ENCODE peak calls at places on chromosomes 1 and 21, in four cellular contexts. F is posterior vena cava, X is NCI-H1436, C is sigmoid colon. B is an unnamed sample.

GRCh38 chr1:94863919-94864318 is 43.8 kb downstream of the SLC44A3 start:
- DNase-seq in F (no peak), X (no peak), C (peak; percentile 88), B (no peak)

GRCh38 chr1:32939655-32940371 is 24.8 kb downstream of the RNF19B start:
- DNase-seq in F (peak; percentile 87), X (no peak), C (no peak), B (no peak)

GRCh38 chr1:226887006-226887405 is 16.6 kb downstream of the PSEN2 start:
- DNase-seq in F (peak; percentile 38), X (no peak), C (no peak), B (no peak)

GRCh38 chr1:66320231-66320630 is 213.7 kb upstream of the SGIP1 start:
- DNase-seq in F (no peak), X (no peak), C (no peak), B (no peak)

GRCh38 chr1:108814343-108815125 is 42.4 kb downstream of the AKNAD1 start:
- DNase-seq in F (no peak), X (no peak), C (no peak), B (no peak)

GRCh38 chr21:29384608-29385359 is 86.1 kb downstream of the BACH1 start:
- DNase-seq in F (no peak), X (no peak), C (no peak), B (no peak)

GRCh38 chr1:55049914-55050278 is 10.5 kb downstream of the PCSK9 start:
- DNase-seq in F (no peak), X (no peak), C (no peak), B (no peak)

GRCh38 chr1:25568090-25568833 is 24.9 kb downstream of the LDLRAP1 start:
- DNase-seq in F (no peak), X (peak; percentile 73), C (peak; percentile 83), B (no peak)

GRCh38 chr1:215599418-215599817 is 32.3 kb downstream of the KCTD3 start:
- DNase-seq in F (no peak), X (peak; percentile 15), C (no peak), B (no peak)

GRCh38 chr1:97906567-97907228 is 14.1 kb downstream of the DPYD start:
- DNase-seq in F (peak; percentile 88), X (no peak), C (peak; percentile 78), B (no peak)

GRCh38 chr1:2499986-2500596 is 24.0 kb downstream of the PLCH2 start:
- DNase-seq in F (no peak), X (no peak), C (no peak), B (no peak)

GRCh38 chr1:165632491-165632890 is 1.5 kb downstream of the MGST3 start:
- DNase-seq in F (no peak), X (no peak), C (no peak), B (no peak)

GRCh38 chr1:114152211-114153050 is 1.2 kb downstream of the SYT6 start:
- DNase-seq in F (no peak), X (no peak), C (peak; percentile 75), B (peak; percentile 80)

GRCh38 chr1:208041505-208041904 is 130.6 kb upstream of the CD34 start:
- DNase-seq in F (peak; percentile 1), X (no peak), C (no peak), B (no peak)

GRCh38 chr1:16249838-16250241 is 12.9 kb upstream of the CPLANE2 start:
- DNase-seq in F (no peak), X (no peak), C (peak; percentile 85), B (peak; percentile 74)

GRCh38 chr1:28642056-28642846 is 616 bp downstream of the TAF12 start:
- DNase-seq in F (no peak), X (no peak), C (no peak), B (no peak)

GRCh38 chr1:94061513-94062443 is 59.2 kb downstream of the ABCA4 start:
- DNase-seq in F (no peak), X (peak; percentile 35), C (peak; percentile 82), B (no peak)

GRCh38 chr1:162701286-162701685 is 69.0 kb downstream of the DDR2 start:
- DNase-seq in F (no peak), X (no peak), C (no peak), B (no peak)

GRCh38 chr1:200038987-200039848 is 11.7 kb downstream of the NR5A2 start:
- DNase-seq in F (peak; percentile 84), X (peak; percentile 13), C (no peak), B (peak; percentile 82)

GRCh38 chr1:18149113-18149641 is 41.6 kb downstream of the IGSF21 start:
- DNase-seq in F (no peak), X (no peak), C (no peak), B (no peak)

GRCh38 chr1:53643061-53643880 is 95.7 kb downstream of the GLIS1 start:
- DNase-seq in F (peak; percentile 52), X (no peak), C (peak; percentile 29), B (peak; percentile 33)

GRCh38 chr21:22020221-22020620 is 1022.0 kb downstream of the NCAM2 start:
- DNase-seq in F (no peak), X (no peak), C (no peak), B (no peak)

GRCh38 chr1:44645466-44646244 is 28.6 kb downstream of the TMEM53 start:
- DNase-seq in F (peak; percentile 87), X (no peak), C (peak; percentile 86), B (no peak)

GRCh38 chr1:33380811-33381210 is 50.1 kb downstream of the PHC2 start:
- DNase-seq in F (no peak), X (no peak), C (no peak), B (no peak)

GRCh38 chr1:162033445-162033844 is 9.8 kb upstream of the OLFML2B start:
- DNase-seq in F (no peak), X (no peak), C (peak; percentile 85), B (peak; percentile 42)

GRCh38 chr1:154744352-154744751 is 125.7 kb downstream of the KCNN3 start:
- DNase-seq in F (no peak), X (no peak), C (no peak), B (no peak)

GRCh38 chr1:199667079-199667478 is 360.4 kb upstream of the NR5A2 start:
- DNase-seq in F (no peak), X (no peak), C (no peak), B (no peak)

GRCh38 chr21:42833859-42834729 is 45.2 kb downstream of the WDR4 start:
- DNase-seq in F (peak; percentile 59), X (no peak), C (peak; percentile 37), B (peak; percentile 49)

GRCh38 chr1:79161077-79161476 is 154.5 kb upstream of the ADGRL4 start:
- DNase-seq in F (no peak), X (no peak), C (no peak), B (no peak)

GRCh38 chr1:57839067-57839466 is 415.2 kb upstream of the DAB1 start:
- DNase-seq in F (no peak), X (peak; percentile 59), C (no peak), B (no peak)

GRCh38 chr1:58883037-58883887 is 99.4 kb upstream of the JUN start:
- DNase-seq in F (peak; percentile 93), X (peak; percentile 53), C (peak; percentile 86), B (peak; percentile 81)

GRCh38 chr1:18783705-18784522 is 75.5 kb downstream of the TAS1R2 start:
- DNase-seq in F (no peak), X (no peak), C (no peak), B (no peak)

GRCh38 chr1:54342764-54343687 is 63.2 kb downstream of the SSBP3 start:
- DNase-seq in F (no peak), X (no peak), C (no peak), B (no peak)

GRCh38 chr1:30024411-30025195 is 698.8 kb downstream of the MATN1 start:
- DNase-seq in F (no peak), X (no peak), C (no peak), B (no peak)

GRCh38 chr1:182910143-182910542 is 42.8 kb downstream of the SHCBP1L start:
- DNase-seq in F (no peak), X (no peak), C (no peak), B (no peak)

GRCh38 chr1:91572044-91572443 is 71.4 kb downstream of the CDC7 start:
- DNase-seq in F (no peak), X (no peak), C (no peak), B (no peak)